ENCODE peak calls at places on chromosomes 11 and 22, in nine cellular contexts. G, Y, X, U, Z, B, V, E and T are unnamed samples.

GRCh38 chr11:122686106-122686505 is 30.6 kb downstream of the UBASH3B start:
- DNase-seq in Y (no peak), Z (no peak), U (no peak), V (no peak), B (no peak), G (no peak), E (no peak), X (no peak), T (no peak)

GRCh38 chr11:77259681-77260080 is 41.8 kb downstream of the GDPD4 start:
- DNase-seq in G (no peak), Z (no peak), U (no peak), B (no peak), X (peak), E (peak), V (no peak), Y (no peak), T (no peak)

GRCh38 chr22:29073618-29074275 is 912 bp downstream of the KREMEN1 start:
- DNase-seq in B (no peak), V (no peak), Y (no peak), G (no peak), E (no peak), U (no peak), Z (no peak), X (no peak), T (no peak)

GRCh38 chr11:102345923-102346322 is 1.1 kb upstream of the BIRC2 start:
- DNase-seq in U (no peak), Z (no peak), Y (peak), E (no peak), B (no peak), G (no peak), X (peak), V (peak), T (no peak)

GRCh38 chr11:124108158-124108557 is 7.1 kb upstream of the VWA5A start:
- DNase-seq in X (no peak), Z (no peak), E (no peak), Y (peak), V (peak), U (no peak), G (no peak), B (no peak), T (no peak)

GRCh38 chr11:125250316-125250870 is 85.8 kb downstream of the PKNOX2 start:
- DNase-seq in V (no peak), G (no peak), Z (no peak), Y (no peak), X (no peak), B (no peak), E (no peak), U (no peak), T (no peak)

GRCh38 chr11:15493921-15494630 is 379.4 kb downstream of the INSC start:
- DNase-seq in B (no peak), E (no peak), G (no peak), Y (no peak), Z (no peak), U (no peak), V (peak), X (no peak), T (no peak)

GRCh38 chr11:70018816-70019215 is 59.3 kb upstream of the ANO1 start:
- DNase-seq in X (no peak), U (no peak), G (no peak), E (no peak), Z (no peak), B (no peak), V (no peak), Y (no peak), T (no peak)

GRCh38 chr22:49365910-49366309 is 461.8 kb downstream of the BRD1 start:
- DNase-seq in G (no peak), Y (no peak), E (no peak), X (no peak), B (no peak), Z (no peak), V (no peak), U (no peak), T (no peak)

GRCh38 chr22:31247726-31248125 is 35.6 kb downstream of the LIMK2 start:
- DNase-seq in E (no peak), U (no peak), Y (no peak), V (no peak), G (no peak), B (no peak), Z (no peak), X (no peak), T (no peak)

GRCh38 chr11:45885921-45886721 is 670 bp downstream of the MAPK8IP1 start:
- DNase-seq in Y (no peak), X (no peak), B (no peak), V (no peak), U (no peak), Z (no peak), E (no peak), G (no peak), T (no peak)

GRCh38 chr11:105022998-105023397 is at the start of gene CASP5:
- DNase-seq in Z (no peak), E (no peak), G (no peak), V (no peak), B (no peak), X (no peak), Y (no peak), U (no peak), T (no peak)

GRCh38 chr11:3166268-3167142 is 1.4 kb upstream of the OSBPL5 start:
- DNase-seq in E (no peak), V (no peak), X (no peak), G (no peak), B (no peak), Y (no peak), Z (peak), U (no peak), T (no peak)

GRCh38 chr11:94171693-94172440 is 43.2 kb downstream of the PANX1 start:
- DNase-seq in G (peak), U (no peak), Z (peak), E (no peak), Y (peak), V (peak), X (peak), B (no peak), T (no peak)

GRCh38 chr22:50546326-50547230 is 879 bp downstream of the KLHDC7B start:
- DNase-seq in B (no peak), Y (no peak), Z (no peak), E (no peak), U (no peak), G (no peak), V (no peak), X (no peak), T (no peak)

GRCh38 chr11:22795914-22796313 is 33.7 kb downstream of the SVIP start:
- DNase-seq in Z (no peak), Y (no peak), B (no peak), V (no peak), E (no peak), G (no peak), X (peak), U (no peak), T (no peak)

GRCh38 chr11:45580399-45580798 is 85.0 kb downstream of the CHST1 start:
- DNase-seq in E (peak), X (peak), U (no peak), B (no peak), G (peak), Y (no peak), Z (no peak), V (peak), T (no peak)

GRCh38 chr11:23364076-23364475 is 503.8 kb upstream of the CCDC179 start:
- DNase-seq in Y (no peak), B (no peak), V (peak), Z (no peak), G (no peak), E (peak), U (no peak), X (no peak), T (no peak)

GRCh38 chr22:45832180-45832579 is 144.8 kb downstream of the WNT7B start:
- DNase-seq in B (no peak), G (no peak), X (no peak), Z (no peak), E (no peak), U (no peak), Y (no peak), V (no peak), T (no peak)

GRCh38 chr11:20110908-20111669 is 49.2 kb downstream of the DBX1 start:
- DNase-seq in X (peak), Z (no peak), B (no peak), Y (peak), V (peak), E (peak), G (peak), U (no peak), T (peak)

GRCh38 chr22:37681001-37681424 is 5.1 kb upstream of the NOL12 start:
- DNase-seq in U (no peak), Z (no peak), B (no peak), X (peak), V (peak), E (no peak), Y (no peak), G (no peak), T (no peak)

GRCh38 chr22:28894793-28895192 is 11.4 kb downstream of the ZNRF3 start:
- DNase-seq in G (no peak), B (no peak), U (no peak), E (no peak), Z (no peak), X (no peak), V (no peak), Y (no peak), T (no peak)

GRCh38 chr11:121024989-121025388 is 1.1 kb downstream of the TBCEL start:
- DNase-seq in U (no peak), Z (no peak), E (peak), Y (no peak), V (peak), G (peak), X (no peak), B (no peak), T (no peak)

GRCh38 chr11:26276798-26277424 is 55.0 kb upstream of the ANO3 start:
- DNase-seq in Z (peak), V (peak), Y (peak), B (peak), G (peak), U (no peak), X (peak), E (peak), T (peak)

GRCh38 chr11:65503923-65504670 is 5.3 kb downstream of the MALAT1 start:
- DNase-seq in X (peak), U (no peak), G (no peak), E (peak), V (peak), B (no peak), Z (no peak), Y (no peak), T (no peak)

GRCh38 chr11:57800444-57801184 is 39.0 kb downstream of the CTNND1 start:
- DNase-seq in V (peak), E (peak), Z (no peak), G (peak), X (peak), B (no peak), Y (peak), U (peak), T (peak)

GRCh38 chr11:64868904-64869570 is 9.4 kb downstream of the EHD1 start:
- DNase-seq in X (peak), G (peak), B (no peak), V (peak), E (peak), Z (no peak), Y (no peak), U (no peak), T (peak)

GRCh38 chr11:79285756-79286155 is 155.1 kb downstream of the TENM4 start:
- DNase-seq in E (peak), B (no peak), V (no peak), G (no peak), X (no peak), Z (no peak), Y (no peak), U (no peak), T (no peak)

GRCh38 chr11:12301379-12301778 is 76.0 kb upstream of the PARVA start:
- DNase-seq in X (no peak), Y (no peak), E (no peak), U (no peak), B (no peak), V (no peak), G (no peak), Z (no peak), T (no peak)

GRCh38 chr11:61083601-61084147 is 18.6 kb upstream of the CD5 start:
- DNase-seq in E (no peak), Z (no peak), Y (no peak), V (no peak), X (no peak), B (peak), U (peak), G (no peak), T (no peak)

GRCh38 chr11:65035579-65035978 is 5.4 kb upstream of the SAC3D1 start:
- DNase-seq in G (no peak), B (no peak), V (no peak), X (no peak), E (no peak), Z (no peak), U (no peak), Y (no peak), T (no peak)

GRCh38 chr22:19398206-19398605 is 33.3 kb downstream of the HIRA start:
- DNase-seq in B (no peak), U (no peak), Z (no peak), V (no peak), G (no peak), Y (no peak), X (no peak), E (peak), T (no peak)